ENCODE peak calls at places on chromosome 20, in four cellular contexts. Z is HepG2, N is SK-N-SH, K is GM23338. H is an unnamed sample.
A peak's percentile ranks its signal among the peaks of the same experiment; 100 is the strongest.

GRCh38 chr20:330233-331149 is 5.1 kb downstream of the SOX12 start:
- DNase-seq in N (peak; percentile 72), Z (peak; percentile 71), K (peak; percentile 91), H (no peak)

GRCh38 chr20:36642136-36642535 is 3.9 kb downstream of the SLA2 start:
- DNase-seq in N (no peak), Z (no peak), K (no peak), H (no peak)

GRCh38 chr20:33559212-33559611 is 69.3 kb downstream of the CBFA2T2 start:
- DNase-seq in N (no peak), Z (no peak), K (no peak), H (no peak)

GRCh38 chr20:36778831-36779655 is 5.5 kb upstream of the DSN1 start:
- DNase-seq in K (no peak), Z (no peak), N (no peak), H (no peak)

GRCh38 chr20:4040283-4041179 is 25.2 kb upstream of the RNF24 start:
- DNase-seq in Z (no peak), K (no peak), N (no peak), H (no peak)

GRCh38 chr20:56359212-56360132 is 698 bp downstream of the FAM210B start:
- DNase-seq in Z (peak; percentile 79), N (peak; percentile 65), K (peak; percentile 54), H (no peak)

GRCh38 chr20:9214676-9215075 is 145.8 kb downstream of the PLCB4 start:
- DNase-seq in N (no peak), Z (no peak), K (no peak), H (no peak)

GRCh38 chr20:37711001-37711400 is 17.2 kb downstream of the CTNNBL1 start:
- DNase-seq in N (no peak), Z (no peak), K (no peak), H (no peak)

GRCh38 chr20:13294522-13294921 is 73.4 kb downstream of the ISM1 start:
- DNase-seq in K (no peak), N (no peak), Z (no peak), H (no peak)

GRCh38 chr20:8394308-8394945 is 262.4 kb downstream of the PLCB1 start:
- DNase-seq in Z (no peak), N (no peak), K (no peak), H (peak; percentile 71)

GRCh38 chr20:36435799-36436541 is 105.3 kb upstream of the MYL9 start:
- DNase-seq in K (peak; percentile 98), N (peak; percentile 88), Z (peak; percentile 50), H (no peak)

GRCh38 chr20:49865559-49865958 is 49.8 kb downstream of the SPATA2 start:
- DNase-seq in K (no peak), N (no peak), Z (no peak), H (no peak)

GRCh38 chr20:44357555-44358130 is 2.1 kb downstream of the HNF4A start:
- DNase-seq in N (no peak), Z (no peak), K (no peak), H (no peak)
- TF ChIP-seq REST in N (no peak), Z (no peak), K (no peak), H (no peak)

GRCh38 chr20:59992531-59992930 is 34.3 kb downstream of the CDH26 start:
- DNase-seq in K (no peak), Z (no peak), N (no peak), H (no peak)
- TF ChIP-seq CTCF in K (peak; percentile 14), Z (no peak), N (no peak), H (peak; percentile 8)

GRCh38 chr20:17215167-17215566 is 11.7 kb upstream of the PCSK2 start:
- DNase-seq in Z (no peak), N (no peak), K (no peak), H (no peak)
- TF ChIP-seq REST in Z (no peak), N (no peak), K (peak; percentile 49), H (no peak)

GRCh38 chr20:52242237-52243230 is 51.0 kb upstream of the ZFP64 start:
- DNase-seq in K (peak; percentile 66), N (peak; percentile 29), Z (no peak), H (no peak)
- TF ChIP-seq CTCF in K (no peak), N (peak; percentile 79), Z (peak; percentile 45), H (peak; percentile 6)

GRCh38 chr20:19367591-19367990 is 155.1 kb downstream of the SLC24A3 start:
- DNase-seq in K (no peak), N (no peak), Z (no peak), H (no peak)

GRCh38 chr20:19363439-19363838 is 151.0 kb downstream of the SLC24A3 start:
- DNase-seq in K (no peak), N (no peak), Z (no peak), H (no peak)

GRCh38 chr20:19361801-19362200 is 149.4 kb downstream of the SLC24A3 start:
- DNase-seq in K (no peak), N (no peak), Z (no peak), H (no peak)
- TF ChIP-seq REST in K (no peak), N (no peak), Z (no peak), H (no peak)

DNA sequence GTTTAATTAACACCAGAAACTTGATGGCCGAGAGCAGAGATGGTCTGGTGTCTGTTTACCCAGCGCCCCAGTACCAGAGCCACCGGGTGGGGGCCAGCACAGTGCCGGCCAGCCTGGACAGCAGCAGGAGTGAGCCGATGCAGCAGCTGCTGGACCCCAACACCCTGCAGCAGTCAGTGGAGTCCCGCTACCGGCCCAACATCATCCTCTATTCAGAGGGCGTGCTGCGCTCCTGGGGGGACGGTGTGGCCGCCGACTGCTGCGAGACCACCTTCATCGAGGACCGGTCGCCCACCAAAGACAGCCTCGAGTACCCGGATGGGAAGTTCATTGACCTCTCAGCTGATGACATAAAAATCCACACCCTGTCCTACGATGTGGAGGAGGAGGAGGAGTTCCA is 73.7 kb downstream of the SYNDIG1 start:
- DNase-seq in Z (no peak), K (no peak), N (peak; percentile 15), H (no peak)
- TF ChIP-seq CTCF in Z (no peak), K (no peak), N (no peak), H (no peak)

GRCh38 chr20:32205502-32206382 is 1.8 kb downstream of the PLAGL2 start:
- DNase-seq in Z (no peak), N (peak; percentile 54), K (no peak), H (no peak)

GRCh38 chr20:32208499-32209154 is 947 bp downstream of the POFUT1 start:
- DNase-seq in K (no peak), N (no peak), Z (no peak), H (no peak)

GRCh38 chr20:32207211-32207625 is 325 bp downstream of the PLAGL2 start:
- DNase-seq in K (peak; percentile 63), N (no peak), Z (no peak), H (no peak)

GRCh38 chr20:32206383-32207210 is 946 bp downstream of the PLAGL2 start:
- DNase-seq in Z (no peak), K (no peak), N (peak; percentile 25), H (no peak)

GRCh38 chr20:32207626-32208498 is at the start of the genes PLAGL2 and POFUT1:
- DNase-seq in Z (peak; percentile 82), N (peak; percentile 100), K (peak; percentile 96), H (peak; percentile 37)
- TF ChIP-seq REST in Z (no peak), N (peak; percentile 18), K (peak; percentile 28), H (no peak)

GRCh38 chr20:10649080-10649816 is 24.6 kb downstream of the JAG1 start:
- DNase-seq in Z (no peak), N (no peak), K (no peak), H (no peak)
- TF ChIP-seq CTCF in Z (no peak), N (no peak), K (no peak), H (no peak)

GRCh38 chr20:62019881-62020492 is 45.7 kb downstream of the TAF4 start:
- DNase-seq in K (no peak), N (peak; percentile 81), Z (no peak), H (no peak)

GRCh38 chr20:62020935-62021701 is 44.6 kb downstream of the TAF4 start:
- DNase-seq in Z (no peak), N (peak; percentile 85), K (no peak), H (no peak)

GRCh38 chr20:62021794-62022419 is 43.8 kb downstream of the TAF4 start:
- DNase-seq in N (no peak), Z (no peak), K (no peak), H (no peak)

GRCh38 chr20:62023935-62024334 is 41.7 kb downstream of the TAF4 start:
- DNase-seq in N (no peak), Z (peak; percentile 66), K (no peak), H (no peak)

GRCh38 chr20:62022575-62023139 is 43.0 kb downstream of the TAF4 start:
- DNase-seq in K (no peak), N (no peak), Z (no peak), H (no peak)
- TF ChIP-seq REST in K (no peak), N (no peak), Z (no peak), H (no peak)

GRCh38 chr20:23548408-23548807 is 19.9 kb downstream of the CST9L start:
- DNase-seq in K (no peak), N (no peak), Z (no peak), H (no peak)
- TF ChIP-seq CTCF in K (no peak), N (no peak), Z (no peak), H (no peak)